ENCODE peak calls at places on chromosomes 2 and 18, in nine cellular contexts. B is cardiac muscle cell, Y is psoas muscle, V is aorta, Z is bronchial epithelial cell, G is uterus, J is HCT116, H is fibroblast of lung, F is heart right ventricle. T is an unnamed sample. For H3K27me3, the result is how much of the 10 kb centered on the place peaks cover.

GRCh38 chr2:201962766-201963555 is 70.7 kb upstream of the FZD7 start:
- DNase-seq in B (no peak), Y (no peak), V (no peak), Z (no peak), G (no peak), J (no peak), H (no peak), F (no peak), T (no peak)

GRCh38 chr18:70469916-70470315 is 181.1 kb downstream of the SOCS6 start:
- DNase-seq in B (peak), Y (no peak), V (no peak), Z (no peak), G (no peak), J (no peak), H (no peak), F (no peak), T (no peak)

GRCh38 chr2:133204461-133204860 is 363.8 kb downstream of the NCKAP5 start:
- DNase-seq in B (no peak), Y (no peak), V (no peak), Z (no peak), G (no peak), J (no peak), H (no peak), F (no peak), T (no peak)

GRCh38 chr18:22983175-22983574 is 50.0 kb downstream of the RBBP8 start:
- DNase-seq in B (peak), Y (no peak), V (no peak), Z (peak), G (no peak), J (peak), H (peak), F (no peak), T (no peak)

GRCh38 chr2:204982303-204982702 is 437.0 kb downstream of the PARD3B start:
- DNase-seq in B (peak), Y (no peak), V (no peak), Z (peak), G (no peak), J (no peak), H (peak), F (no peak), T (peak)

GRCh38 chr2:240455719-240456606 is 20.5 kb downstream of the GPC1 start:
- DNase-seq in B (no peak), Y (peak), V (no peak), Z (no peak), G (no peak), J (no peak), H (no peak), F (no peak), T (peak)

GRCh38 chr2:212451786-212452200 is 86.8 kb downstream of the ERBB4 start:
- DNase-seq in B (peak), Y (no peak), V (no peak), Z (peak), G (no peak), J (peak), H (peak), F (no peak), T (no peak)

GRCh38 chr2:10497797-10498251 is 49.7 kb upstream of the ODC1 start:
- DNase-seq in B (peak), Y (peak), V (no peak), Z (peak), G (no peak), J (peak), H (peak), F (peak), T (peak)

GRCh38 chr18:7300971-7301553 is 70.2 kb downstream of the LRRC30 start:
- DNase-seq in B (peak), Y (no peak), V (no peak), Z (peak), G (no peak), J (no peak), H (no peak), F (no peak), T (no peak)

GRCh38 chr2:16617282-16618266 is 48.1 kb downstream of the CYRIA start:
- DNase-seq in B (peak), Y (no peak), V (no peak), Z (peak), G (peak), J (no peak), H (peak), F (no peak), T (peak)

GRCh38 chr2:22893773-22894517 is 491.0 kb upstream of the KLHL29 start:
- DNase-seq in B (no peak), Y (no peak), V (no peak), Z (no peak), G (no peak), J (no peak), H (no peak), F (no peak), T (no peak)

GRCh38 chr2:85905187-85905666 is 16.4 kb upstream of the ST3GAL5 start:
- DNase-seq in B (peak), Y (no peak), V (no peak), Z (no peak), G (peak), J (no peak), H (no peak), F (no peak), T (no peak)

GRCh38 chr2:128433911-128434550 is 115.4 kb upstream of the HS6ST1 start:
- DNase-seq in B (no peak), Y (no peak), V (peak), Z (no peak), G (no peak), J (no peak), H (no peak), F (no peak), T (peak)

GRCh38 chr2:57796527-57796926 is 250.1 kb upstream of the VRK2 start:
- DNase-seq in B (no peak), Y (no peak), V (no peak), Z (no peak), G (no peak), J (no peak), H (no peak), F (no peak), T (no peak)

GRCh38 chr2:75289771-75290170 is 90.5 kb upstream of the TACR1 start:
- DNase-seq in B (no peak), Y (no peak), V (no peak), Z (peak), G (no peak), J (no peak), H (no peak), F (no peak), T (no peak)

GRCh38 chr2:130390460-130391057 is 34.7 kb downstream of the PTPN18 start:
- DNase-seq in B (no peak), Y (peak), V (peak), Z (no peak), G (no peak), J (no peak), H (no peak), F (peak), T (peak)

GRCh38 chr18:13446581-13447470 is 228.3 kb downstream of the LDLRAD4 start:
- DNase-seq in B (no peak), Y (no peak), V (no peak), Z (no peak), G (no peak), J (no peak), H (no peak), F (no peak), T (peak)

GRCh38 chr18:13447621-13448020 is 229.1 kb downstream of the LDLRAD4 start:
- DNase-seq in B (peak), Y (peak), V (peak), Z (peak), G (no peak), J (no peak), H (peak), F (peak), T (peak)

GRCh38 chr18:13446024-13446423 is 227.5 kb downstream of the LDLRAD4 start:
- DNase-seq in B (no peak), Y (no peak), V (no peak), Z (no peak), G (no peak), J (no peak), H (no peak), F (no peak), T (no peak)

GRCh38 chr18:13449651-13450050 is 231.1 kb downstream of the LDLRAD4 start:
- DNase-seq in B (no peak), Y (no peak), V (no peak), Z (no peak), G (no peak), J (no peak), H (no peak), F (no peak), T (no peak)

GRCh38 chr18:13448028-13448795 is 229.7 kb downstream of the LDLRAD4 start:
- DNase-seq in B (no peak), Y (no peak), V (no peak), Z (no peak), G (no peak), J (no peak), H (no peak), F (no peak), T (no peak)
- H3K4me3 ChIP-seq in B (no peak), Y (peak), V (no peak), Z (no peak), G (no peak), J (no peak), H (no peak), F (no peak), T (no peak)

GRCh38 chr2:70830333-70830732 is 5.3 kb downstream of the CD207 start:
- DNase-seq in B (peak), Y (no peak), V (no peak), Z (no peak), G (no peak), J (no peak), H (no peak), F (peak), T (peak)
- H3K27me3 ChIP-seq in B (under half), Y (under half), V (under half), Z (under half), G (under half), J (under half), H (under half), F (under half), T (under half)

DNA sequence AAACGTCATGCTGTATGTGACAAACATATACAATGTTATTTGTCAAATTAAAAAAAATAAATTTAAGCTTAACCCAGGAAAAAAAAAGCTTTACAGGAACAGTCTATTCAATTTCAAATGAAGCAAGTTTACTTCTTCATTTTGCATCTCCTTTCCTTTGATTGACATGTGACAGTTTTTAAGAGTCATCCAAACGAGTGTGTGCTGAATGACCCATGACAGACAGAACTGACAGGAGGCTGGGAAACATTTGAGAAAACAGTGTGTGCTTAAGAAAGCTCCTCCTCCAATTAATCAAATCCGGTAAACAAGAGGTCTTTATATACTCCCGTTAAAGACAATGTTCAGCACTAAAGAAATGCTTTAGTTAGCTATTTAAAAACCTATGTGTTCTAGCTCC is 177.7 kb downstream of the SRBD1 start:
- DNase-seq in B (no peak), Y (no peak), V (no peak), Z (no peak), G (no peak), J (no peak), H (no peak), F (no peak), T (no peak)
- H3K4me3 ChIP-seq in B (no peak), Y (no peak), V (no peak), Z (no peak), G (no peak), J (no peak), H (no peak), F (no peak), T (no peak)

GRCh38 chr2:219515874-219516629 is 1.8 kb downstream of the ASIC4 start:
- DNase-seq in B (no peak), Y (no peak), V (no peak), Z (no peak), G (no peak), J (no peak), H (no peak), F (no peak), T (no peak)
- H3K27me3 ChIP-seq in B (under half), Y (under half), V (under half), Z (half or more), G (under half), J (under half), H (under half), F (under half), T (under half)

T was measured in right cardiac atrium.